ENCODE peak calls at places on chromosomes 7 and 10, in four cellular contexts. K is astrocyte, Y is psoas muscle, W is HCEC 1CT. D is an unnamed sample.

GRCh38 chr10:34711500-34711899 is 103.6 kb downstream of the PARD3 start:
- DNase-seq in K (no peak), Y (no peak), W (no peak), D (no peak)

GRCh38 chr10:634256-634655 is 55.2 kb downstream of the DIP2C start:
- DNase-seq in K (peak), Y (no peak), W (no peak), D (no peak)

GRCh38 chr10:103849212-103849877 is 6.0 kb downstream of the SH3PXD2A start:
- DNase-seq in K (no peak), Y (no peak), W (no peak), D (no peak)

GRCh38 chr7:139845443-139845805 is 16.4 kb downstream of the TBXAS1 start:
- DNase-seq in K (no peak), Y (no peak), W (no peak), D (no peak)

GRCh38 chr7:121485457-121486243 is 89.5 kb upstream of the FAM3C start:
- DNase-seq in K (peak), Y (no peak), W (no peak), D (no peak)

GRCh38 chr10:80154978-80155695 is 22.6 kb downstream of the PLAC9 start:
- DNase-seq in K (peak), Y (no peak), W (peak), D (no peak)

GRCh38 chr7:78141533-78142281 is 343.1 kb downstream of the PHTF2 start:
- DNase-seq in K (peak), Y (no peak), W (peak), D (no peak)

GRCh38 chr7:63070696-63071095 is 928.0 kb upstream of the ZNF722 start:
- DNase-seq in K (no peak), Y (no peak), W (no peak), D (no peak)

GRCh38 chr7:5610500-5611186 is 170.8 kb downstream of the RNF216 start:
- DNase-seq in K (no peak), Y (no peak), W (no peak), D (no peak)